ENCODE peak calls at places on chromosomes 4 and X, in five cellular contexts. W, H, J, X and N are unnamed samples.

GRCh38 chr4:98467627-98468072 is 190.8 kb downstream of the TSPAN5 start:
- DNase-seq in W (peak; percentile 92), H (peak; percentile 67), J (peak; percentile 89), X (peak; percentile 66), N (peak; percentile 59)

GRCh38 chr4:77578145-77578544 is 27.5 kb upstream of the CXCL13 start:
- DNase-seq in W (no peak), H (no peak), J (no peak), X (no peak), N (no peak)

GRCh38 chrX:151830911-151831310 is 81.8 kb upstream of the MAGEA4 start:
- DNase-seq in W (no peak), H (no peak), J (no peak), X (no peak), N (no peak)

GRCh38 chrX:67604979-67605703 is 61.3 kb downstream of the AR start:
- DNase-seq in W (peak; percentile 90), H (no peak), J (no peak), X (no peak), N (no peak)

GRCh38 chr4:38664704-38665401 is 854 bp downstream of the KLF3 start:
- DNase-seq in W (peak; percentile 65), H (peak; percentile 56), J (peak; percentile 71), X (peak; percentile 81), N (peak; percentile 51)

GRCh38 chr4:57109847-57110634 is at the start of gene IGFBP7:
- DNase-seq in W (peak; percentile 77), H (no peak), J (peak; percentile 41), X (peak; percentile 87), N (peak; percentile 28)

GRCh38 chr4:150584198-150584593 is 2.2 kb downstream of the MAB21L2 start:
- DNase-seq in W (no peak), H (no peak), J (no peak), X (no peak), N (no peak)

GRCh38 chr4:121958777-121959176 is 6.9 kb upstream of the TRPC3 start:
- DNase-seq in W (no peak), H (no peak), J (no peak), X (no peak), N (no peak)

GRCh38 chr4:88448905-88449689 is 7.8 kb upstream of the HERC5 start:
- DNase-seq in W (peak; percentile 5), H (no peak), J (no peak), X (no peak), N (no peak)

GRCh38 chr4:17232575-17233253 is 279.2 kb downstream of the QDPR start:
- DNase-seq in W (peak; percentile 83), H (no peak), J (peak; percentile 84), X (no peak), N (no peak)

GRCh38 chrX:110992611-110993010 is 103.4 kb upstream of the PAK3 start:
- DNase-seq in W (peak; percentile 6), H (peak; percentile 10), J (peak; percentile 52), X (no peak), N (peak; percentile 12)

GRCh38 chr4:159141193-159141592 is 38.3 kb downstream of the RAPGEF2 start:
- DNase-seq in W (peak; percentile 8), H (no peak), J (no peak), X (no peak), N (no peak)

GRCh38 chrX:1507511-1508463 is 29.2 kb downstream of the P2RY8 start:
- DNase-seq in W (no peak), H (peak; percentile 39), J (no peak), X (no peak), N (no peak)

GRCh38 chrX:56794831-56795230 is 65.8 kb downstream of the NBDY start:
- DNase-seq in W (no peak), H (no peak), J (no peak), X (no peak), N (no peak)

GRCh38 chrX:45344597-45344996 is 143.9 kb upstream of the DIPK2B start:
- DNase-seq in W (peak; percentile 80), H (no peak), J (no peak), X (no peak), N (no peak)

GRCh38 chr4:137861682-137862081 is 329.4 kb upstream of the PCDH18 start:
- DNase-seq in W (peak; percentile 56), H (no peak), J (peak; percentile 25), X (no peak), N (no peak)
- TF ChIP-seq CTCF in W (peak; percentile 30), H (no peak), J (peak; percentile 49), X (peak; percentile 65), N (peak; percentile 64)

GRCh38 chr4:185471235-185472062 is at the start of gene CCDC110:
- DNase-seq in W (peak; percentile 97), H (peak; percentile 88), J (peak; percentile 97), X (peak; percentile 98), N (peak; percentile 85)
- TF ChIP-seq CTCF in W (peak; percentile 26), H (peak; percentile 64), J (peak; percentile 46), X (peak; percentile 81), N (peak; percentile 79)

GRCh38 chrX:49101629-49101984 is 21.9 kb upstream of the WDR45 start:
- DNase-seq in W (no peak), H (no peak), J (no peak), X (no peak), N (no peak)
- TF ChIP-seq CTCF in W (no peak), H (no peak), J (peak; percentile 10), X (no peak), N (no peak)

GRCh38 chr4:112633477-112634235 is 3.1 kb downstream of the ZGRF1 start:
- DNase-seq in W (peak; percentile 61), H (no peak), J (peak; percentile 53), X (no peak), N (no peak)
- TF ChIP-seq CTCF in W (peak; percentile 38), H (peak; percentile 63), J (peak; percentile 51), X (peak; percentile 60), N (peak; percentile 54)

GRCh38 chrX:102833136-102833535 is 103.9 kb upstream of the RAB40AL start:
- DNase-seq in W (no peak), H (no peak), J (no peak), X (no peak), N (no peak)

GRCh38 chrX:102837843-102838242 is 99.2 kb upstream of the RAB40AL start:
- DNase-seq in W (peak; percentile 27), H (no peak), J (no peak), X (no peak), N (no peak)

GRCh38 chrX:102832661-102833060 is 104.4 kb upstream of the RAB40AL start:
- DNase-seq in W (peak; percentile 60), H (no peak), J (no peak), X (no peak), N (no peak)

GRCh38 chrX:102840871-102841705 is 96.0 kb upstream of the RAB40AL start:
- DNase-seq in W (peak; percentile 22), H (no peak), J (no peak), X (no peak), N (no peak)

GRCh38 chrX:102835504-102836146 is 101.4 kb upstream of the RAB40AL start:
- DNase-seq in W (peak; percentile 60), H (peak; percentile 10), J (peak; percentile 5), X (no peak), N (no peak)
- TF ChIP-seq CTCF in W (peak; percentile 57), H (peak; percentile 20), J (peak; percentile 64), X (peak; percentile 39), N (peak; percentile 49)

DNA sequence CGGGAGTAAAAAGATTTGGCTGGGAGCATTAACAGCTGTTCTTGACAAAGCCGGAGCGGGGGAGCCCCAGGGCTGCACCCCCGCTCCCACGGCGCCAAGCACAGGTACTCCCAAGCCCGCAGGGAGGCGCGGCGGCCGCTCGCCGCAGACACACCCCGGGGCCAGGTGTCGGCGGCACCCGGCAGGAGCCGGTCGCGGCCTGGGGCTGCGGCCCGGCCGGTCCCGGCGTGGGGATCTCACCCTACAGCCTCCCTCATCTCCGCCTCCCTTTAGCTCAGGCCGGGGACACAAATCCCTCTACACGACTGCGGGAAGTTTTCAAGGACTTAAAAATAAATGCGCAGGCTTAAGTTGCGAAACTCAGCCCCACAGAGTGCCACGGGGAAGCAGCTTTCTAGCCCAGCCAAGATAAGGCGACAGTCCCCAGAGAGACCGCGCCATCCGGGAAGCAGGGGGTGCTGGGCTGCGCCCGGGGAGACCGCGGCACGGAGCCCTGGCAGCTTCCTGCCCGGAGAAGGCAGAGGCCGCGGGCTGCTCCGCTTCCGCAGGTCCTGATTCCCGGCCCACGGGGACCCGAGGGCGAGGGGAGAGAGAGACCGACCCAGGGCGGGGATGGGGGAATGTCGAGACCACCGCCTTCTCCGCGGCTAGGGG is 473 bp downstream of the SH3RF1 start:
- DNase-seq in W (peak; percentile 63), H (no peak), J (peak; percentile 65), X (peak; percentile 88), N (peak; percentile 54)
- TF ChIP-seq CTCF in W (peak; percentile 18), H (no peak), J (no peak), X (no peak), N (peak; percentile 23)

DNA sequence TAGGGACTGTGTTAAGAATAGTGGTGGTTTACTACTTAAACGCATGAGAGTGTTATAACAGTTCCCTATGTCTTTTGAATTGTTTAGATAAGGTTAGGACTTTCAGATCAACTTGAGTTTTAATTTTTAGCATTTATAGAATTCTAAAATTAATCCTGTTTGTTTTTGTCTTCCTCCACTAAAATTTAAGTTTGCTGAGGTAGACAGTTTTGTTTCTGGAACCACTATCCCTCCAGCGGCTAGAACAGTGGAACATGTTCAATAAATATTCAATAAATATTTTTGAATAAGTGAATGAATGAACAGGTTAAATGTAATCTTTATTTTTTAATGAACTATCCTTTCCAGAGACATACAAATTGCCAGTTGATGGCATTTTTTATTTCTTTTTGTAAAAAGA is 58.4 kb downstream of the GAB1 start:
- DNase-seq in W (no peak), H (no peak), J (no peak), X (no peak), N (no peak)
- TF ChIP-seq CTCF in W (no peak), H (no peak), J (no peak), X (no peak), N (no peak)

GRCh38 chrX:38627683-38628082 is 66.3 kb downstream of the TSPAN7 start:
- DNase-seq in W (peak; percentile 2), H (no peak), J (no peak), X (no peak), N (no peak)
- TF ChIP-seq CTCF in W (peak; percentile 20), H (no peak), J (peak; percentile 37), X (peak; percentile 27), N (peak; percentile 52)

GRCh38 chrX:70554081-70554480 is 109.4 kb downstream of the DLG3 start:
- DNase-seq in W (peak; percentile 30), H (no peak), J (peak; percentile 7), X (no peak), N (no peak)
- TF ChIP-seq CTCF in W (peak; percentile 3), H (no peak), J (peak; percentile 22), X (peak; percentile 27), N (peak; percentile 20)

DNA sequence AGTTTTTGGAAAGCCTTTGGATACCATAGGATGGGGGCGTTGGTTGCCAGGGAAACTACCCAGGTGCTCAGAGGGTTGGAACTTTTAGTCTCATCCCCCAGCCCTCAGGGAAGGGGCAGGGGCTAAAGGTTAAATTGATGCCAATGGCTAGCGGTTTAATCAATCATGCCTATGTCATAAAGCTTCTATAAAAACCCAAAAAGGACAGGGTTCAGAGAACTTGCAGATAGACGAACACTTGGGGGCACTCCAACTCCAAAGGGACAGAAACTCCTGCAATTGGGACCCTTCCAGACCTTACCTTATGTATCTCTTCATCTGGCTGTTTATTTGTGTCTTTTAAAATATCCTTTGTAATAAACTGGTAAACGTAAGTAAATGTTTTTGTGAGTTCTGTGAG is 30.0 kb upstream of the GPR173 start:
- DNase-seq in W (no peak), H (no peak), J (no peak), X (no peak), N (no peak)
- TF ChIP-seq CTCF in W (no peak), H (no peak), J (no peak), X (no peak), N (no peak)